ENCODE peak calls at places on chromosomes 4 and X, in six cellular contexts. Y is astrocyte of the spinal cord, D is cardiac fibroblast, G is mucosa of descending colon, E is epithelial cell of proximal tubule, X is HFFc6. S is an unnamed sample.
A peak's percentile ranks its signal among the peaks of the same experiment; 100 is the strongest.

GRCh38 chr4:87679449-87680169 is 29.5 kb downstream of the DMP1 start:
- DNase-seq in Y (peak; percentile 67), D (peak; percentile 84), G (peak; percentile 27), E (no peak), X (peak; percentile 28), S (peak; percentile 27)

GRCh38 chr4:152508386-152508785 is 27.5 kb downstream of the FBXW7 start:
- DNase-seq in Y (no peak), D (no peak), G (no peak), E (no peak), X (no peak), S (no peak)

GRCh38 chr4:90025248-90025647 is 101.9 kb upstream of the CCSER1 start:
- DNase-seq in Y (peak; percentile 32), D (peak; percentile 4), G (no peak), E (peak; percentile 4), X (no peak), S (no peak)

GRCh38 chr4:4819213-4819606 is 40.3 kb upstream of the MSX1 start:
- DNase-seq in Y (no peak), D (no peak), G (no peak), E (no peak), X (no peak), S (no peak)

GRCh38 chrX:32150141-32150540 is 1061.2 kb downstream of the DMD start:
- DNase-seq in Y (no peak), D (no peak), G (no peak), E (no peak), X (no peak), S (no peak)

GRCh38 chrX:32448320-32448719 is 763.0 kb downstream of the DMD start:
- DNase-seq in Y (no peak), D (peak; percentile 15), G (no peak), E (no peak), X (no peak), S (peak; percentile 16)

GRCh38 chr4:2306773-2307410 is 45.0 kb upstream of the MXD4 start:
- DNase-seq in Y (no peak), D (no peak), G (no peak), E (no peak), X (no peak), S (no peak)

GRCh38 chrX:10172867-10173266 is 16.1 kb downstream of the CLCN4 start:
- DNase-seq in Y (no peak), D (no peak), G (no peak), E (no peak), X (no peak), S (no peak)

GRCh38 chr4:100340534-100341364 is 150.5 kb upstream of the DDIT4L start:
- DNase-seq in Y (peak; percentile 16), D (peak; percentile 61), G (no peak), E (no peak), X (peak; percentile 66), S (no peak)

GRCh38 chrX:110509778-110510510 is 151.3 kb downstream of the RTL9 start:
- DNase-seq in Y (no peak), D (peak; percentile 1), G (no peak), E (no peak), X (peak; percentile 1), S (no peak)

GRCh38 chrX:49877397-49878101 is 1.7 kb upstream of the USP27X start:
- DNase-seq in Y (no peak), D (no peak), G (no peak), E (no peak), X (no peak), S (no peak)

GRCh38 chr4:139734201-139734874 is 68.7 kb downstream of the MGST2 start:
- DNase-seq in Y (peak; percentile 50), D (peak; percentile 77), G (no peak), E (peak; percentile 45), X (peak; percentile 3), S (no peak)

GRCh38 chr4:38290360-38290759 is 330.2 kb downstream of the PTTG2 start:
- DNase-seq in Y (peak; percentile 74), D (peak; percentile 70), G (no peak), E (no peak), X (no peak), S (no peak)

GRCh38 chr4:114860791-114861190 is 252.6 kb downstream of the NDST4 start:
- DNase-seq in Y (no peak), D (no peak), G (no peak), E (no peak), X (no peak), S (no peak)

GRCh38 chr4:148214529-148215166 is 227.6 kb downstream of the NR3C2 start:
- DNase-seq in Y (no peak), D (no peak), G (no peak), E (no peak), X (no peak), S (no peak)

GRCh38 chrX:23732704-23733103 is 10.4 kb downstream of the ACOT9 start:
- DNase-seq in Y (no peak), D (no peak), G (no peak), E (no peak), X (no peak), S (peak; percentile 57)

GRCh38 chr4:1593458-1593857 is 90.7 kb downstream of the FAM53A start:
- DNase-seq in Y (no peak), D (no peak), G (peak; percentile 3), E (no peak), X (no peak), S (no peak)

GRCh38 chrX:101081257-101081656 is 2.6 kb downstream of the TMEM35A start:
- DNase-seq in Y (no peak), D (no peak), G (no peak), E (no peak), X (no peak), S (no peak)

GRCh38 chrX:100913111-100913510 is 15.6 kb downstream of the XKRX start:
- DNase-seq in Y (no peak), D (no peak), G (no peak), E (no peak), X (no peak), S (no peak)

GRCh38 chr4:135065366-135065765 is 863.8 kb upstream of the PABPC4L start:
- DNase-seq in Y (peak; percentile 28), D (no peak), G (no peak), E (no peak), X (no peak), S (no peak)

GRCh38 chr4:163767993-163768392 is 273.5 kb downstream of the TMA16 start:
- DNase-seq in Y (no peak), D (no peak), G (no peak), E (no peak), X (no peak), S (no peak)
- TF ChIP-seq CTCF in Y (no peak), D (no peak), G (no peak), E (no peak), X (no peak), S (no peak)

DNA sequence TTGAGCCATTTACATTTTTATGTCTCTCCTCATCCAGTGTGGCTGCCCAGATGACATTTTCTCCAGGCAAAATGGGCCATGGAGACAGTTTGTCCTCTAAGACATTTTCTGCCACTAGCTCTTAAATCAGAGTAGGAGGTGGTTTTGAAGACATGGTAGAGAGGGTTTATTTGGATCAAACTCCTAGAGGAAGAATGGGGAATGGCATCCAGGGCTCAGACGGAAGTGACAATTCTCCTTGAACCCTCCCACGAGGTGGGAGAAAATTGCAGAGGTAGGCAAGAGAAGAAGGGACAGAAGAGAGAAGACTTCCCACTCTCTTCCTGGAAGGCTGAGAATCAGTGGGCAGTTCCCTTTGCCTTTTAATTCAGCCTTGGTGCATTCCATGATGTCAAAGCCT is 194.0 kb downstream of the SMIM20 start:
- DNase-seq in Y (no peak), D (no peak), G (no peak), E (no peak), X (no peak), S (no peak)
- TF ChIP-seq CTCF in Y (no peak), D (no peak), G (no peak), E (no peak), X (peak; percentile 44), S (no peak)

GRCh38 chr4:98873059-98873458 is 55.9 kb downstream of the EIF4E start:
- DNase-seq in Y (peak; percentile 65), D (peak; percentile 59), G (no peak), E (no peak), X (no peak), S (no peak)
- TF ChIP-seq CTCF in Y (no peak), D (no peak), G (no peak), E (no peak), X (no peak), S (no peak)

DNA sequence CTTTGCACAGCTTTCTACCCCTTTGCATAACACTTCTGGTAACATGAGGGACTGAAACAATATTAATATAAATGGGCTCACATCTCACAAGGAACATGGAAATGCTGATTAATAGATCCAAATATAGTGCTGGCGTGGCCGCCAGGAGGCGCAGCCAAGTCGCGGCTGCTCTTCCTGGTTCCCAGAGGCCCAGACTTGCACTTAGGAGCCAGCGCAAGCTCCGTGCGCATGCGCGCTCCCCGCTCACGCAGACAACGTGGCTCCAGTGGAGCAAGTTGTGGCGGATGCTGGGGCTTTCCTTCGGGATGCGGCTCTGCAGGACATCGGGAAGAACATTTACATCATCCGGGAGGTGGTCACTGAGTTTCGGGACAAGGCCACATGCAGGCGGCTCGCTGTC is 318.3 kb upstream of the SLC7A11 start:
- DNase-seq in Y (no peak), D (no peak), G (no peak), E (no peak), X (no peak), S (no peak)
- TF ChIP-seq CTCF in Y (no peak), D (no peak), G (no peak), E (no peak), X (no peak), S (no peak)

DNA sequence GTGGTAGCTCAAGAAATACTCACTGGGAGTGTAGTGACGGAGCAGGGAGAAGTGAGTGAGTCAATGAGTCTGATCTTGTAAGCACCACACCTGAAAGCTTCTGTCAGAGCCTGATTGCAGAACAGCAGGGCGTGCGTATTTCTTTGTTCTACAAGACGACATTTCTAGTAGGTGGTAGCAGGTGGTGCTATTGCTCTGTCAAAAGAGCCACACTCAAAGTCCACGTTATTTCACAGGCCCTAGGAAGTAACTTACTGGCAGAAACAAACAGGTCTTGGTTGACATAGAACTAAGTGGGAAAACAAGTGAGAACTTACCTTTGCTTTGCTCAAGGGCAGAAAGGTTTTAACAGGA is 46.4 kb upstream of the SPRY1 start:
- DNase-seq in Y (peak; percentile 11), D (peak; percentile 32), G (no peak), E (no peak), X (no peak), S (no peak)
- TF ChIP-seq CTCF in Y (no peak), D (no peak), G (no peak), E (peak; percentile 51), X (no peak), S (no peak)

DNA sequence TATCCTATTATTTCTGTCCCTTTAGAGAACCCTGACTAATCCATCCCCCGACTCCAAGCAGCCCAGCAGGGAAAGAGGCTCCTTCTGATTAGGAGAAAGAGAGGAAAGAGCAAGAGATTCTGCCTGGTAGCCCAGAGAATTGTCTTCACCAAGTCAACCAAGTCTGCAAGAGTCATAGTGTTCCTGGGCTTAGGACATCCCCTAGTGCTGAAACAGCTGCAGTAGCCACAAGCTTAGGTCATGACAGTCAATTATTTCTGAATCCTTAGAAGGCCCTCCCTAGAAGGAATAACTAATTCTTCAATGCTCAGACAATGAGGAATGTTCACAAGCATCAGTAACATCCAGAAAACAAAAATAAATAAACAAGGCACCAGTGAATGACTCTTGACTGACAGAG is 480.3 kb upstream of the GRIA3 start:
- DNase-seq in Y (peak; percentile 0), D (peak; percentile 25), G (no peak), E (no peak), X (peak; percentile 33), S (no peak)
- TF ChIP-seq CTCF in Y (no peak), D (peak; percentile 10), G (no peak), E (peak; percentile 36), X (peak; percentile 64), S (peak; percentile 16)

GRCh38 chr4:141654098-141654497 is 17.7 kb downstream of the IL15 start:
- DNase-seq in Y (peak; percentile 25), D (peak; percentile 54), G (peak; percentile 24), E (no peak), X (no peak), S (no peak)
- TF ChIP-seq CTCF in Y (peak; percentile 54), D (peak; percentile 65), G (peak; percentile 20), E (peak; percentile 81), X (peak; percentile 69), S (peak; percentile 24)

GRCh38 chr4:32417113-32417704 is 1697.0 kb downstream of the PCDH7 start:
- DNase-seq in Y (no peak), D (peak; percentile 0), G (no peak), E (no peak), X (no peak), S (no peak)
- TF ChIP-seq CTCF in Y (peak; percentile 20), D (peak; percentile 4), G (no peak), E (peak; percentile 49), X (no peak), S (no peak)

S was measured in GM13977.